ENCODE peak calls at places on chromosomes 5 and 9, in six cellular contexts. One of them, this sample, is unnamed.
A peak's percentile ranks its signal among the peaks of the same experiment; 100 is the strongest.

GRCh38 chr9:88776717-88777497 is 214.4 kb upstream of the S1PR3 start:
- DNase-seq in breast epithelium: no peak
- DNase-seq in suprapubic skin: no peak
- DNase-seq in keratinocyte: peak; percentile 87
- DNase-seq in body of pancreas: no peak
- DNase-seq in right atrium auricular region: no peak
- DNase-seq in this sample: no peak

GRCh38 chr9:2359821-2360220 is 261.8 kb upstream of the VLDLR start:
- DNase-seq in right atrium auricular region: no peak
- DNase-seq in breast epithelium: no peak
- DNase-seq in keratinocyte: no peak
- DNase-seq in body of pancreas: no peak
- DNase-seq in suprapubic skin: no peak
- DNase-seq in this sample: no peak

GRCh38 chr5:109388407-109388806 is 21.4 kb downstream of the PJA2 start:
- DNase-seq in right atrium auricular region: no peak
- DNase-seq in suprapubic skin: no peak
- DNase-seq in body of pancreas: no peak
- DNase-seq in keratinocyte: no peak
- DNase-seq in breast epithelium: no peak
- DNase-seq in this sample: no peak

GRCh38 chr5:94564812-94565211 is 53.6 kb downstream of the KIAA0825 start:
- DNase-seq in body of pancreas: no peak
- DNase-seq in suprapubic skin: no peak
- DNase-seq in keratinocyte: no peak
- DNase-seq in breast epithelium: no peak
- DNase-seq in right atrium auricular region: no peak
- DNase-seq in this sample: no peak

GRCh38 chr5:1507961-1508678 is 15.6 kb downstream of the LPCAT1 start:
- DNase-seq in right atrium auricular region: no peak
- DNase-seq in breast epithelium: no peak
- DNase-seq in body of pancreas: no peak
- DNase-seq in keratinocyte: no peak
- DNase-seq in suprapubic skin: peak; percentile 52
- DNase-seq in this sample: no peak

GRCh38 chr5:172559004-172559932 is 81.8 kb upstream of the NEURL1B start:
- DNase-seq in right atrium auricular region: peak; percentile 81
- DNase-seq in keratinocyte: no peak
- DNase-seq in suprapubic skin: no peak
- DNase-seq in breast epithelium: peak; percentile 26
- DNase-seq in body of pancreas: no peak
- DNase-seq in this sample: no peak

GRCh38 chr5:135894271-135894670 is 1.4 kb downstream of the IL9 start:
- DNase-seq in right atrium auricular region: peak; percentile 30
- DNase-seq in body of pancreas: no peak
- DNase-seq in breast epithelium: no peak
- DNase-seq in keratinocyte: no peak
- DNase-seq in suprapubic skin: no peak
- DNase-seq in this sample: no peak

GRCh38 chr5:168992687-168993086 is 308.3 kb downstream of the SLIT3 start:
- DNase-seq in right atrium auricular region: no peak
- DNase-seq in keratinocyte: no peak
- DNase-seq in breast epithelium: peak; percentile 38
- DNase-seq in suprapubic skin: no peak
- DNase-seq in body of pancreas: no peak
- DNase-seq in this sample: no peak

GRCh38 chr9:36559036-36559695 is 13.5 kb upstream of the MELK start:
- DNase-seq in body of pancreas: no peak
- DNase-seq in keratinocyte: no peak
- DNase-seq in suprapubic skin: no peak
- DNase-seq in breast epithelium: no peak
- DNase-seq in right atrium auricular region: no peak
- DNase-seq in this sample: no peak

GRCh38 chr9:1639166-1639565 is 376.0 kb upstream of the SMARCA2 start:
- DNase-seq in suprapubic skin: no peak
- DNase-seq in body of pancreas: no peak
- DNase-seq in breast epithelium: no peak
- DNase-seq in right atrium auricular region: no peak
- DNase-seq in keratinocyte: peak; percentile 21
- DNase-seq in this sample: no peak

GRCh38 chr9:112863214-112863613 is 27.5 kb downstream of the SLC46A2 start:
- DNase-seq in body of pancreas: no peak
- DNase-seq in keratinocyte: no peak
- DNase-seq in suprapubic skin: no peak
- DNase-seq in right atrium auricular region: no peak
- DNase-seq in breast epithelium: no peak
- DNase-seq in this sample: no peak

GRCh38 chr5:143599474-143599873 is 196.0 kb upstream of the NR3C1 start:
- DNase-seq in breast epithelium: no peak
- DNase-seq in keratinocyte: no peak
- DNase-seq in suprapubic skin: no peak
- DNase-seq in right atrium auricular region: no peak
- DNase-seq in body of pancreas: no peak
- DNase-seq in this sample: no peak

GRCh38 chr5:119302916-119303897 is 52.6 kb upstream of the TNFAIP8 start:
- DNase-seq in breast epithelium: peak; percentile 30
- DNase-seq in right atrium auricular region: no peak
- DNase-seq in body of pancreas: no peak
- DNase-seq in suprapubic skin: no peak
- DNase-seq in keratinocyte: no peak
- DNase-seq in this sample: no peak

GRCh38 chr9:31894008-31894407 is 490.4 kb upstream of the ACO1 start:
- DNase-seq in suprapubic skin: no peak
- DNase-seq in keratinocyte: no peak
- DNase-seq in breast epithelium: no peak
- DNase-seq in body of pancreas: no peak
- DNase-seq in right atrium auricular region: no peak
- DNase-seq in this sample: no peak

GRCh38 chr5:148085934-148086333 is 22.2 kb downstream of the SPINK5 start:
- DNase-seq in right atrium auricular region: no peak
- DNase-seq in suprapubic skin: no peak
- DNase-seq in breast epithelium: no peak
- DNase-seq in keratinocyte: no peak
- DNase-seq in body of pancreas: no peak
- DNase-seq in this sample: no peak

GRCh38 chr9:27497883-27498553 is 26.1 kb upstream of the IFNK start:
- DNase-seq in right atrium auricular region: no peak
- DNase-seq in body of pancreas: no peak
- DNase-seq in breast epithelium: no peak
- DNase-seq in keratinocyte: no peak
- DNase-seq in suprapubic skin: no peak
- DNase-seq in this sample: no peak

GRCh38 chr5:157651011-157651611 is 1.1 kb downstream of the SOX30 start:
- DNase-seq in keratinocyte: no peak
- DNase-seq in breast epithelium: no peak
- DNase-seq in right atrium auricular region: no peak
- DNase-seq in body of pancreas: no peak
- DNase-seq in suprapubic skin: no peak
- DNase-seq in this sample: no peak
- H3K9me3 ChIP-seq in keratinocyte: peaks cover 6% of the 10 kb centered on the region
- H3K9me3 ChIP-seq in breast epithelium: peaks cover 3% of the 10 kb centered on the region
- H3K9me3 ChIP-seq in right atrium auricular region: no peaks in the 10 kb centered on the region
- H3K9me3 ChIP-seq in body of pancreas: no peaks in the 10 kb centered on the region
- H3K9me3 ChIP-seq in suprapubic skin: no peaks in the 10 kb centered on the region
- H3K9me3 ChIP-seq in this sample: no peaks in the 10 kb centered on the region

DNA sequence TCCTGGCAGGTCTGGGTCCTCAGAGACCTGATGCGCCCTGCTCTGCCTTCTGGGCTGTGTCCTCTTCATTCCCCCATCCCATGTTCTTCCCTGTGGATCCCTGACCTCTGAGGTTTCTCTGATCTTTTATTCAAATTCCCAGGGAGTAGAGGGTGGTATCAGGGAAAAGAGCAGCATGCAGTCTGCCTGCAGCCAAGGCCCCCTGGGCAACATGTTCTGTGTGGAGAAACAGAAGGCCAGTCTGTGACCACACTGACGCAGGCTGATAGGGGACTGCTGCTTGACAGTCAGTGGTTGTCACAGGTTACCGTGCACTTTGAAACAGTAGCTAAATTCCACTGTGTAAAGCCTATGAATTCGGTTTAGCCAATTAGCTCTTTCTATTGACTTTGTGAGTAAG is 156.6 kb upstream of the IRX2 start:
- DNase-seq in body of pancreas: no peak
- DNase-seq in right atrium auricular region: no peak
- DNase-seq in keratinocyte: no peak
- DNase-seq in breast epithelium: no peak
- DNase-seq in suprapubic skin: no peak
- DNase-seq in this sample: no peak
- H3K9me3 ChIP-seq in body of pancreas: no peaks in the 10 kb centered on the region
- H3K9me3 ChIP-seq in right atrium auricular region: no peaks in the 10 kb centered on the region
- H3K9me3 ChIP-seq in keratinocyte: peaks cover 5% of the 10 kb centered on the region
- H3K9me3 ChIP-seq in breast epithelium: no peaks in the 10 kb centered on the region
- H3K9me3 ChIP-seq in suprapubic skin: no peaks in the 10 kb centered on the region
- H3K9me3 ChIP-seq in this sample: no peaks in the 10 kb centered on the region

GRCh38 chr5:43469671-43470396 is 13.8 kb downstream of the TMEM267 start:
- DNase-seq in right atrium auricular region: no peak
- DNase-seq in suprapubic skin: no peak
- DNase-seq in breast epithelium: no peak
- DNase-seq in keratinocyte: no peak
- DNase-seq in body of pancreas: no peak
- DNase-seq in this sample: no peak
- H3K9me3 ChIP-seq in right atrium auricular region: peaks cover 31% of the 10 kb centered on the region
- H3K9me3 ChIP-seq in suprapubic skin: peaks cover 23% of the 10 kb centered on the region
- H3K9me3 ChIP-seq in breast epithelium: peaks cover 3% of the 10 kb centered on the region
- H3K9me3 ChIP-seq in keratinocyte: no peaks in the 10 kb centered on the region
- H3K9me3 ChIP-seq in body of pancreas: no peaks in the 10 kb centered on the region
- H3K9me3 ChIP-seq in this sample: no peaks in the 10 kb centered on the region

DNA sequence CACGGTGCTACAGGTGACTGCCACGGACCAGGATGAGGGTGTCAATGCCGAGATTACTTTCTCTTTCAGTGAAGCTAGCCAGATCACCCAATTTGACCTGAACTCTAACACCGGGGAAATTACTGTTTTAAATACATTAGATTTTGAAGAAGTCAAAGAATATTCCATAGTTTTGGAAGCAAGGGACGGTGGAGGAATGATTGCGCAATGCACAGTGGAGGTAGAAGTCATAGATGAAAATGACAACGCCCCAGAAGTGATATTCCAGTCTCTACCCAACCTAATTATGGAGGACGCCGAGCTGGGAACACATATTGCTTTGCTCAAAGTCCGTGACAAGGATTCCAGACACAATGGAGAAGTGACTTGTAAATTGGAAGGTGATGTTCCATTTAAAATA is 1.2 kb downstream of the PCDHGB4 start:
- DNase-seq in breast epithelium: no peak
- DNase-seq in right atrium auricular region: no peak
- DNase-seq in keratinocyte: no peak
- DNase-seq in body of pancreas: no peak
- DNase-seq in suprapubic skin: no peak
- DNase-seq in this sample: no peak
- H3K9me3 ChIP-seq in breast epithelium: peaks cover 80% of the 10 kb centered on the region
- H3K9me3 ChIP-seq in right atrium auricular region: peaks cover 94% of the 10 kb centered on the region
- H3K9me3 ChIP-seq in keratinocyte: peaks cover 24% of the 10 kb centered on the region
- H3K9me3 ChIP-seq in body of pancreas: no peaks in the 10 kb centered on the region
- H3K9me3 ChIP-seq in suprapubic skin: peaks cover 73% of the 10 kb centered on the region
- H3K9me3 ChIP-seq in this sample: peaks cover 21% of the 10 kb centered on the region

DNA sequence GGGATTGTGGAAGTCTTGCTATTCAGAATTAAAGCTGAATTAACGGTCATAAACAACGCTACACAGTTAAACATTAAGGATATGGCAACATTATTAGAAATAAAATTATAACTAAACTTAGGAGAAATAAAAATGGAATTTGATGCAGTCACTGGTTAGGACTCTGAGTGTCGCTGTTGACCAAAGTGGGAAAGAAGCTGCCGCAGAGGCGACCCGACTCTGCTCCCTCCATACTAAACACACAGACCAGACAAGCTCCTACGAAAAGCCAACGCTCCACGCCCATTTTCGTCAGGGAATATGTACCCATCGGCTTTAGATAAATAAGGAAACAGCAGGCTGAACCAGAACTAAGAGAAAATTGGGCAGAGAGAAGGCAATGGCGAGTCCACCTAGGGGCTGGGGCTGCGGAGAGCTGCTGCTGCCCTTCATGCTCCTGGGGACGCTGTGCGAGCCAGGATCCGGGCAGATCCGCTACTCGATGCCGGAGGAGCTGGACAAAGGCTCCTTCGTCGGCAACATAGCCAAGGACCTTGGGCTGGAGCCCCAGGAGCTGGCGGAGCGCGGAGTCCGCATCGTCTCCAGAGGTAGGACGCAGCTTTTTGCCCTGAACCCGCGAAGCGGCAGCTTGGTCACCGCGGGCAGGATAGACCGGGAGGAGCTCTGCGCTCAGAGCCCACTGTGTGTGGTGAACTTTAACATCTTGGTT is at the start of gene PCDHGA5:
- DNase-seq in breast epithelium: no peak
- DNase-seq in keratinocyte: no peak
- DNase-seq in body of pancreas: no peak
- DNase-seq in suprapubic skin: no peak
- DNase-seq in right atrium auricular region: no peak
- DNase-seq in this sample: no peak
- H3K9me3 ChIP-seq in breast epithelium: peaks cover 86% of the 10 kb centered on the region
- H3K9me3 ChIP-seq in keratinocyte: peaks cover 24% of the 10 kb centered on the region
- H3K9me3 ChIP-seq in body of pancreas: no peaks in the 10 kb centered on the region
- H3K9me3 ChIP-seq in suprapubic skin: peaks cover 61% of the 10 kb centered on the region
- H3K9me3 ChIP-seq in right atrium auricular region: peaks cover 95% of the 10 kb centered on the region
- H3K9me3 ChIP-seq in this sample: peaks cover 19% of the 10 kb centered on the region